ENCODE peak calls at places on chromosomes 1 and 21, in eight cellular contexts. D is HCT116, J is GM12878, P is K562, L is HepG2, A is GM23338, F is SK-N-SH, Y is Panc1. C is an unnamed sample. For H3K27me3, the result is how much of the 10 kb centered on the place peaks cover.

GRCh38 chr21:14911351-14911750 is 153.4 kb downstream of the NRIP1 start:
- DNase-seq in P (no peak), L (no peak), F (no peak), J (no peak), D (no peak), A (no peak), Y (no peak), C (no peak)

GRCh38 chr1:66292944-66293343 is 241.0 kb upstream of the SGIP1 start:
- DNase-seq in D (peak), A (no peak), F (no peak), Y (no peak), J (no peak), L (no peak), P (no peak), C (no peak)

GRCh38 chr1:52904590-52905375 is 16.8 kb downstream of the ECHDC2 start:
- DNase-seq in A (peak), L (no peak), F (peak), J (no peak), P (peak), Y (no peak), D (peak), C (peak)

GRCh38 chr1:178727014-178727895 is 2.2 kb downstream of the RALGPS2 start:
- DNase-seq in L (no peak), P (peak), D (no peak), A (no peak), J (no peak), F (no peak), Y (no peak), C (no peak)

GRCh38 chr1:79074975-79075374 is 68.4 kb upstream of the ADGRL4 start:
- DNase-seq in L (no peak), P (no peak), Y (no peak), J (no peak), F (no peak), A (no peak), D (no peak), C (no peak)

GRCh38 chr1:17866451-17867029 is 111.4 kb downstream of the ACTL8 start:
- DNase-seq in D (no peak), F (no peak), L (no peak), Y (no peak), A (no peak), J (no peak), P (no peak), C (no peak)

GRCh38 chr21:14056771-14057191 is 154.0 kb downstream of the LIPI start:
- DNase-seq in D (no peak), L (no peak), J (no peak), F (no peak), Y (no peak), A (no peak), P (no peak), C (no peak)

GRCh38 chr1:243261389-243261788 is 5.5 kb downstream of the SDCCAG8 start:
- DNase-seq in Y (no peak), L (no peak), F (no peak), P (no peak), D (no peak), A (no peak), J (no peak), C (no peak)

GRCh38 chr1:98557808-98558390 is 103.6 kb upstream of the SNX7 start:
- DNase-seq in D (no peak), P (no peak), Y (no peak), F (no peak), A (peak), L (no peak), J (no peak), C (no peak)

GRCh38 chr1:111476214-111476613 is 2.4 kb downstream of the C1orf162 start:
- DNase-seq in F (no peak), A (no peak), P (no peak), D (no peak), L (no peak), Y (no peak), J (no peak), C (no peak)

GRCh38 chr1:46219551-46220520 is 16.7 kb downstream of the LURAP1 start:
- DNase-seq in J (no peak), D (no peak), A (no peak), F (no peak), L (no peak), P (no peak), Y (no peak), C (no peak)

GRCh38 chr1:162672678-162673259 is 40.5 kb downstream of the DDR2 start:
- DNase-seq in L (no peak), F (no peak), J (no peak), D (no peak), Y (no peak), A (no peak), P (no peak), C (no peak)

GRCh38 chr1:202192770-202193613 is 607 bp upstream of the LGR6 start:
- DNase-seq in P (peak), Y (no peak), A (peak), J (no peak), D (no peak), F (peak), L (peak), C (peak)

GRCh38 chr21:16040601-16041000 is 310.8 kb downstream of the USP25 start:
- DNase-seq in J (no peak), L (peak), Y (no peak), A (no peak), D (no peak), P (no peak), F (no peak), C (no peak)

GRCh38 chr1:61322008-61322744 is 239.8 kb downstream of the NFIA start:
- DNase-seq in A (no peak), L (no peak), Y (no peak), J (no peak), D (no peak), F (no peak), P (no peak), C (no peak)

GRCh38 chr1:223214272-223214807 is 71.3 kb upstream of the TLR5 start:
- DNase-seq in Y (no peak), P (no peak), L (no peak), J (no peak), F (no peak), D (no peak), A (no peak), C (no peak)

GRCh38 chr1:174875306-174875705 is 124.4 kb upstream of the CACYBP start:
- DNase-seq in Y (no peak), D (no peak), A (peak), F (no peak), J (no peak), L (peak), P (peak), C (no peak)

GRCh38 chr1:221816899-221817298 is 75.0 kb upstream of the DUSP10 start:
- DNase-seq in A (peak), D (no peak), P (no peak), J (no peak), F (no peak), L (no peak), Y (no peak), C (no peak)

GRCh38 chr1:107965112-107965991 is at the start of gene VAV3:
- DNase-seq in L (peak), D (no peak), P (no peak), Y (no peak), A (peak), F (peak), J (no peak), C (peak)

GRCh38 chr1:80054129-80054528 is 1047.6 kb upstream of the ADGRL4 start:
- DNase-seq in P (peak), J (no peak), D (peak), A (no peak), Y (no peak), F (peak), L (no peak), C (no peak)

GRCh38 chr1:53735261-53735660 is 3.7 kb downstream of the GLIS1 start:
- DNase-seq in F (no peak), L (no peak), J (no peak), D (no peak), A (no peak), P (no peak), Y (no peak), C (no peak)

GRCh38 chr1:81264976-81265375 is 535.8 kb upstream of the ADGRL2 start:
- DNase-seq in P (no peak), L (no peak), Y (no peak), A (peak), F (no peak), D (no peak), J (no peak), C (no peak)

DNA sequence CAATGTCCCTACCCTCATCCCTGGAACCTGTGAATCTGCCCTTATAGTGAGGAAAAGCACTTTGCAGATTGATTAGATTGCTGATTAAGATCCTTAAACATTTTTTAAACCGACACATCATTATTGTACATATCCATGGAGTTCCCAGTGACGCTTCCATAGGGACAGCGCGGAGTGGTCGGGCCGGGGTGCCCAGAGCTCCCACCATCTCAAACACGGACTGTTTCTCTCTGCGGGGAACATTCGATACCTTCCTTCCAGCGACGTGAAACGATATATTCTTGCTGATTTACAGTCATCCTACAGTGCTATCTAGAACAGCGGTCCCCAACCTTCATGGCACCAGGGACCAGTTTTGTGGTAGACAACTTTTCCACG is 4.0 kb downstream of the KRTAP10-12 start:
- DNase-seq in A (no peak), L (no peak), J (no peak), F (peak), P (no peak), D (no peak), Y (no peak), C (no peak)
- H3K27me3 ChIP-seq in A (under half), L (under half), J (under half), F (half or more), P (under half), D (under half), Y (under half), C (under half)

GRCh38 chr1:206556047-206556747 is 48.9 kb downstream of the RASSF5 start:
- DNase-seq in L (peak), F (no peak), J (no peak), P (no peak), A (no peak), D (no peak), Y (no peak), C (no peak)

GRCh38 chr1:206557636-206558473 is 50.5 kb downstream of the RASSF5 start:
- DNase-seq in L (no peak), F (peak), P (peak), A (no peak), D (no peak), J (no peak), Y (no peak), C (peak)

GRCh38 chr1:206555473-206555935 is 48.2 kb downstream of the RASSF5 start:
- DNase-seq in L (no peak), A (peak), Y (no peak), D (no peak), J (no peak), F (no peak), P (peak), C (no peak)

GRCh38 chr1:206558794-206559660 is 51.7 kb downstream of the RASSF5 start:
- DNase-seq in P (peak), F (no peak), D (no peak), Y (no peak), A (no peak), L (no peak), J (no peak), C (no peak)

GRCh38 chr1:206556748-206557635 is 49.7 kb downstream of the RASSF5 start:
- DNase-seq in F (peak), A (peak), L (no peak), P (peak), J (no peak), D (no peak), Y (no peak), C (peak)
- TF ChIP-seq POLR2AphosphoS5 in F (no peak), A (peak), L (no peak), P (peak), J (no peak), D (no peak), Y (no peak), C (peak)

DNA sequence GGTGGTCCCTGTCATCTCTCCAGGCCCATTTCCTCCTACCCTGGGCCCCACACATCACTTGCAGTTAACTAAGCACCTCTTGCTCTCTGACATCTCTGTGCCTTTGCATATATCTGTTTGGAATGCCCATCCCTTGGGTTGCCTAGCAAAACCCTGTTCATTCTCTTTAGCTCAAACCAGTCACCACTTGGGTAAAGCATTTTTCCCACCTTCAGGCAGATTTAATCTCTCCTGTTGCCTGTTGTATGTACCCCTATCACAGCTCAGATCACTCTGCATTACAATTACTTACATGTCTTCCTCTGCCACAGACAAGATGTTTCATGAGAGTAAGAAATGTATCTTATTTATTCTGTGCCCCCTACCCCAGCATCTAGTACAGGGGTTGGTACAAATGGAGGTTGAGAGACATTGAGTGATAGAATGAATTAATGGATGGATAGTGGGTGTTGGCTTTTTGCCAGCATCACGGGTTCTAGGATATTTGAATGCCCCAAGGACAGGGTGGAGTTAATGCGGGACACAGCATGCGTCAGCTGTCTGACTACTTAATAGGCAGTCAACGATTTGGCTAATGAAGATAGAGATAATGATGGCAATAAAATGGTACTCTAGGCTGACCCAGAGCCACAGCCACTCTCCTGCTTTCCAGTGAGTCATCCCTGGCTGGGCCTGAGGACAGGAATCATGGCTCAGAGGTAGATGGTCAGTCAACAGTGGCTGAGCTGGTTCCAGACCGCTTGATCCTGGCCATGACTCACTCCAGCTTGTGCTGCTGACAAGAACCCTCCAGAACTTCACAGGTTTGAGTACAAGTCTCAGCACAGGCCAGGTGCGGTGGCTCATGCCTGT is 6.5 kb downstream of the NR0B2 start:
- DNase-seq in J (no peak), P (peak), F (no peak), A (no peak), L (peak), Y (peak), D (peak), C (no peak)
- TF ChIP-seq REST in J (no peak), P (no peak), F (no peak), A (no peak), L (no peak), Y (no peak), D (no peak), C (no peak)

GRCh38 chr21:44894687-44895302 is 21.3 kb upstream of the PTTG1IP start:
- DNase-seq in J (no peak), A (no peak), F (no peak), P (no peak), D (no peak), Y (no peak), L (no peak), C (no peak)
- H3K27me3 ChIP-seq in J (under half), A (under half), F (under half), P (under half), D (under half), Y (under half), L (under half), C (under half)

C was measured in HL-60.